ENCODE peak calls at places on chromosomes 1 and 21, in nine cellular contexts. V is AG08395; Y is hepatocyte; O is fibroblast of mammary gland; E is HT-29; B is CD4-positive, CD25-positive, alpha-beta regulatory T cell; A is RWPE1; L is GM13976; X is BJ. J is an unnamed sample.

GRCh38 chr1:8121261-8122159 is 95.4 kb upstream of the ERRFI1 start:
- DNase-seq in V (peak; percentile 74), Y (peak; percentile 61), O (peak; percentile 99), E (peak; percentile 94), B (no peak), A (peak; percentile 31), L (no peak), X (no peak), J (no peak)

GRCh38 chr1:226808501-226808900 is 61.9 kb upstream of the PSEN2 start:
- DNase-seq in V (no peak), Y (no peak), O (no peak), E (no peak), B (no peak), A (no peak), L (no peak), X (no peak), J (no peak)

GRCh38 chr1:98556521-98557158 is 104.9 kb upstream of the SNX7 start:
- DNase-seq in V (peak; percentile 12), Y (peak; percentile 32), O (peak; percentile 51), E (peak; percentile 51), B (no peak), A (peak; percentile 26), L (no peak), X (no peak), J (peak; percentile 14)

GRCh38 chr21:26099610-26100219 is 70.9 kb downstream of the APP start:
- DNase-seq in V (peak; percentile 45), Y (no peak), O (no peak), E (no peak), B (no peak), A (peak; percentile 21), L (no peak), X (peak; percentile 19), J (no peak)

GRCh38 chr21:41641821-41642368 is 125.0 kb downstream of the RIPK4 start:
- DNase-seq in V (peak; percentile 91), Y (peak; percentile 71), O (peak; percentile 97), E (no peak), B (no peak), A (peak; percentile 73), L (no peak), X (peak; percentile 91), J (no peak)

GRCh38 chr1:92599184-92599583 is 112.5 kb upstream of the GFI1 start:
- DNase-seq in V (peak; percentile 35), Y (peak; percentile 27), O (peak; percentile 64), E (peak; percentile 29), B (peak; percentile 56), A (peak; percentile 23), L (peak; percentile 42), X (no peak), J (no peak)

GRCh38 chr1:158120254-158120653 is 60.4 kb upstream of the CD1D start:
- DNase-seq in V (no peak), Y (no peak), O (no peak), E (no peak), B (no peak), A (no peak), L (no peak), X (no peak), J (no peak)

GRCh38 chr1:35726814-35727433 is 8.2 kb upstream of the C1orf216 start:
- DNase-seq in V (peak; percentile 76), Y (peak; percentile 77), O (peak; percentile 57), E (peak; percentile 78), B (peak; percentile 54), A (peak; percentile 57), L (peak; percentile 68), X (no peak), J (no peak)

GRCh38 chr21:39444406-39445145 is 1.0 kb downstream of the LCA5L start:
- DNase-seq in V (peak; percentile 57), Y (peak; percentile 66), O (peak; percentile 32), E (peak; percentile 5), B (no peak), A (peak; percentile 10), L (no peak), X (no peak), J (no peak)

GRCh38 chr1:21638531-21639341 is 30.4 kb downstream of the RAP1GAP start:
- DNase-seq in V (no peak), Y (peak; percentile 85), O (peak; percentile 28), E (peak; percentile 89), B (no peak), A (peak; percentile 90), L (no peak), X (no peak), J (no peak)

GRCh38 chr21:41545500-41546359 is 37.8 kb upstream of the TMPRSS2 start:
- DNase-seq in V (no peak), Y (no peak), O (no peak), E (no peak), B (no peak), A (no peak), L (no peak), X (no peak), J (no peak)

GRCh38 chr1:228647523-228648444 is 87.5 kb upstream of the RHOU start:
- DNase-seq in V (peak; percentile 24), Y (peak; percentile 70), O (peak; percentile 50), E (peak; percentile 79), B (peak; percentile 16), A (peak; percentile 50), L (peak; percentile 29), X (no peak), J (no peak)

GRCh38 chr1:92476071-92476607 is 10.6 kb downstream of the GFI1 start:
- DNase-seq in V (no peak), Y (no peak), O (no peak), E (no peak), B (peak; percentile 52), A (no peak), L (peak; percentile 46), X (no peak), J (no peak)